ENCODE peak calls at places on chromosome 2, in four cellular contexts. M is IMR-90, O is neural crest cell, D is A549. Z is an unnamed sample.

GRCh38 chr2:152062130-152063091 is 36.4 kb downstream of the CACNB4 start:
- DNase-seq in M (peak; percentile 73), O (no peak), D (peak; percentile 28), Z (no peak)

GRCh38 chr2:112646102-112646719 is 472 bp downstream of the SLC20A1 start:
- DNase-seq in O (peak; percentile 48), M (no peak), D (no peak), Z (peak; percentile 49)

GRCh38 chr2:189580662-189581353 is at the start of gene SLC40A1:
- DNase-seq in O (peak; percentile 59), M (peak; percentile 36), D (peak; percentile 51), Z (peak; percentile 86)

GRCh38 chr2:190530211-190530639 is 4.3 kb downstream of the NEMP2 start:
- DNase-seq in O (no peak), D (no peak), M (peak; percentile 53), Z (no peak)

GRCh38 chr2:55839182-55839819 is 84.3 kb downstream of the EFEMP1 start:
- DNase-seq in O (no peak), M (peak; percentile 46), D (peak; percentile 61), Z (peak; percentile 67)

GRCh38 chr2:45237128-45237527 is 227.9 kb upstream of the SIX2 start:
- DNase-seq in D (no peak), O (no peak), M (peak; percentile 55), Z (no peak)

GRCh38 chr2:45963816-45964215 is 312.3 kb downstream of the PRKCE start:
- DNase-seq in O (no peak), M (no peak), D (no peak), Z (peak; percentile 51)

GRCh38 chr2:61510674-61511671 is 27.2 kb downstream of the XPO1 start:
- DNase-seq in M (no peak), D (no peak), O (no peak), Z (no peak)

GRCh38 chr2:144950874-144951560 is 431.1 kb upstream of the ZEB2 start:
- DNase-seq in D (peak; percentile 33), M (peak; percentile 88), O (no peak), Z (peak; percentile 39)

GRCh38 chr2:136207665-136208064 is 89.7 kb upstream of the CXCR4 start:
- DNase-seq in O (no peak), D (no peak), M (no peak), Z (no peak)

DNA sequence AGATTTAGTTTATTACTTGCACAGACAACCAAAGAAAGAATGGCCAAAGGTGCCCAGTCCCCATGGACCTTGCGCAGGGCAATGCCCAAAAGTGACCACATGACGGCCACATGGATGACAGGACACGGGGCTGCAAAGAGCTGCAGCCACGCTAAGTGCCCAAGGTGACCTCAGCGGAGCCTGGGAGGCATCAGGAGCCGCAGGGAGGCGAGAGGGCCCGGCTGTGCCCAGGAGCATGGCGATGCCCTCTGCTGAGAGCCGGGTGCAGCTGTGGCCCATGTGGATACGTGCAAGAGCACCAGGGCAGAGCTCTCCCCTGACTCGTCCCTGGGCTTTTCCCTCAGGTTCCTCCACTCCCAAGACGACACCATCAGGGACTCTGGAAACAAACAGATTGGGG is 14.7 kb downstream of the HES6 start:
- DNase-seq in O (no peak), M (no peak), D (no peak), Z (no peak)
- TF ChIP-seq CTCF in O (no peak), M (no peak), D (no peak), Z (no peak)

DNA sequence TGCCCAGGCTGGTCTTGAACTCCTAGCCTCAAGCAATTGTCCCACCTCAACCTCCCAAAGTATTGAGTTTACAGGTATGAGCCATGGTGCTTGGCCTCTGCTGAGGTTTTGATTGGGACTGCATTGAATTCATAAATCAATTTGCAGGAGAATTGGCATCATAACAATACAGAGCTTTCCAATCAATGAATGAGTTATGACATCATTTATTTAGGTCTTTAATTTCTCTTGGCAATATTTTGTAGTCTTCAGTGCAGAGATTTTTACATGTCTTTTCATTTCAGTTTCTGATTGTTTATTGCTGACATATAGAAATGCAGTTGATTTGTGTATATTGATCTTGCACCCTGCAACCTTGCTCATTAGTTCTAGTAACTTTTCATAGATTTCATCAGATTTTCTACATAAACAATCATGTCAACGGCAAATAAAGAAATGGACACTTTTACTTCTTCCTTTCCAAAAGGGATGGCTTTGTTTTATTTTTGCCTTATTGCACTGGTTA is 119.9 kb downstream of the TFCP2L1 start:
- DNase-seq in M (no peak), D (no peak), O (no peak), Z (no peak)
- TF ChIP-seq CTCF in M (no peak), D (no peak), O (no peak), Z (no peak)

DNA sequence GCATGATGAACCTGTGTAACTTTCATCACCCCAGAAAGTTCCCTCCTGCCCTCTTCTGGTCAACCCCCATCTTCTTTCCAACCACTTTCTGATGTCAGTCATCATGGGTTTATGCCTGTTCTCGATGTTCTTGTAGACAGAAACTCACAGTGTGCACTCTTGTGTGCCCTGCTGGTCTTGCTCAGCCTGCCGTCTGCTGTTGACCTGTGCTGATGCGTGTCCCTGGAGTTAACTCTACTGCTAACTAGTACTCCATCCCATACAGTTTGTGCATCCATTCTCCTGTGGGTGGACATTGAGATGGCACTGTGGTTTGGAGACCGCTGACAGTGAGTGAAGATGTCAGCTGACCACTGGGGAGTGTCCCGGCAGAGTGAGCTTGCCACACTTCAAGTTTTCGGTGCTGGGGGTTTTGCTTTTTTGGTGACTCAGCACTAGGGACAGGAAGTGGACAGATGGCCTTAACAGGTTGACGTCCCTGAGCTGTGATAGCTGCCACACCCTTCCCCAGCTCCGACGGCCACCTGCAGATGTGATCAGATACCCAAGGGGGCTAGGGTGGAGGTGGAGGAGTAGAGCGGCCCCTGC is 14.8 kb downstream of the KLHL29 start:
- DNase-seq in M (no peak), D (no peak), O (no peak), Z (no peak)
- TF ChIP-seq CTCF in M (no peak), D (no peak), O (no peak), Z (no peak)

GRCh38 chr2:64865831-64866146 is 123.4 kb upstream of the SLC1A4 start:
- DNase-seq in D (no peak), M (no peak), O (no peak), Z (no peak)
- TF ChIP-seq CTCF in D (peak; percentile 23), M (no peak), O (no peak), Z (no peak)

GRCh38 chr2:143577489-143577888 is 448.3 kb downstream of the ARHGAP15 start:
- DNase-seq in M (no peak), D (no peak), O (no peak), Z (no peak)

GRCh38 chr2:143579456-143579855 is 450.2 kb downstream of the ARHGAP15 start:
- DNase-seq in O (no peak), M (no peak), D (no peak), Z (no peak)

GRCh38 chr2:143586119-143586518 is 456.9 kb downstream of the ARHGAP15 start:
- DNase-seq in M (no peak), D (no peak), O (no peak), Z (no peak)

GRCh38 chr2:143581134-143581533 is 451.9 kb downstream of the ARHGAP15 start:
- DNase-seq in M (no peak), O (no peak), D (no peak), Z (no peak)

DNA sequence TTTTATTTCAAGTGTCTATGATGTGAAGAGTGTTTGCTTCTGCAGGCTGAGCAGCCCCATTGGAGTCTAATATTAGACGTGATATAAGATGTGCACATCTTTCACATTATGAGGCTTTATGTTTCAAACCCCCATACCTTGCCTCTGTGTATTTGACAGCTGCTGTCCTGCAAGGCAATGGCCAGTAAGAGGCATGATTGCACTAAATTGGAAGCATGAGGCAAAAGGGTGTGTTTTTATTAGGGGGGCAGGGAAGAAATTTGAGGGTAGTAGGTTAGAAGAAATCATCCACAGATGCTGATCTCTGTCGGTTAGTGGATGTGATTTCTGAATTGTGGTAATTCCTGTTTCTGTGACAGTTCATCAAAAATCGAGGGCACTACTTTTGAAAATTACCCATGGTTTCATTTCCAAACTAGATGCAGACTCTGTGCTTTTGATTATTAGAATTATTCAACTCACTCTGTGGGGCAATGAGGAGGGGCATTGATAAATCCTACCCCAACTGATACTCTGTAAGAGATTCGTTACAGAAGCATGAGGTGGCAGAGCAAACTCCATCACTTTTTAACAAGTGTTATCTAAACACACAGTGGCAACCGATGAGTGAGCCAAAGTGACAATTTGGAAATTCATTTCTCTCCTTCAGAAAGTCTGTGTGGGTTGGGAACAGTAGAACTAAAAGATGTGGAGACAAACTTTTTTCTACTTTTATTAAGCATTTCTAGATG is 452.9 kb downstream of the ARHGAP15 start:
- DNase-seq in D (no peak), M (peak; percentile 52), O (no peak), Z (no peak)
- TF ChIP-seq CTCF in D (peak; percentile 16), M (peak; percentile 55), O (no peak), Z (no peak)

DNA sequence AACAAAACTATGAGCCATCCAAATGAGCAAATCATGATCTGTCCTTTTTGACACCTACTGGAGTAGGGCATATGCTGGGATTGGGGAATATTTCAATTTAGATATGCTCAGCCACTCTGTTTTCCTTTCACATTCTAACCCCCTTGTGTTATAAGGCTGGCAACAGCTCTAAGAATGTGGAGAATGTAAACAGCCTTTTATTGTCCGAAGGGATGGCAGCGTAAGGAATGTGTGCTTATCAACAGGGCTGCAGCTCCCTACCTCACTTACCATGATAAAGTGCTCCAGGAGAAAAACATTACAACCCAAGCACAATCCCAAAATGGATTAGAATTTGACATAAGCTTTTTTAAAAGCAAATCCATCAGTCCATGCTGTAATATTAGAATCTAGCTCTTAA is 2.2 kb downstream of the NXPH2 start:
- DNase-seq in M (peak; percentile 1), O (no peak), D (no peak), Z (no peak)
- TF ChIP-seq CTCF in M (no peak), O (no peak), D (no peak), Z (no peak)

DNA sequence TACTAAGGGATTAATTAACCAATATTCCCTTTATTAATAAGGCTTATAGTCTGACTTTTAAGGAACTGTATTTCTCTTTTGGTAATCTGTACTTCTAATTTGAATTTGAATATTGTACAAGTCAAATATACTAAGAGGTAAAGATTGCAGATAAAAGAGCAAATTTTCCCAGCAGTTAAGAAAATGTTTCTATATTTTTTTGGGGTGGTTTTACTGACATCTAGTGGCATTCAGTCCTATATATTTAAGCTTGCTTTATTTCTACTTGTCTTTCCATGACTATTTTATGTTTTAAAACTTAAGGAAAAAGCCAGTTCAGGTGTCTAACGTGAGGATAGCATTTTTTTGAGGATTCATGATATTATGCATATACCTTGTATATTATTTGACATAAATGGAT is 41.6 kb downstream of the TDRD15 start:
- DNase-seq in O (no peak), D (no peak), M (peak; percentile 1), Z (no peak)
- TF ChIP-seq CTCF in O (peak; percentile 52), D (peak; percentile 28), M (peak; percentile 22), Z (no peak)

GRCh38 chr2:182977463-182977862 is 60.8 kb downstream of the NCKAP1 start:
- DNase-seq in M (no peak), D (no peak), O (no peak), Z (no peak)

GRCh38 chr2:182982934-182983333 is 55.3 kb downstream of the NCKAP1 start:
- DNase-seq in M (no peak), O (no peak), D (no peak), Z (no peak)

GRCh38 chr2:182980652-182981051 is 57.6 kb downstream of the NCKAP1 start:
- DNase-seq in M (no peak), O (no peak), D (no peak), Z (no peak)

GRCh38 chr2:182980115-182980514 is 58.1 kb downstream of the NCKAP1 start:
- DNase-seq in D (peak; percentile 33), M (peak; percentile 62), O (no peak), Z (no peak)
- TF ChIP-seq CTCF in D (peak; percentile 55), M (peak; percentile 62), O (peak; percentile 80), Z (no peak)

GRCh38 chr2:180655842-180656454 is 324.5 kb upstream of the UBE2E3 start:
- DNase-seq in M (no peak), O (no peak), D (no peak), Z (no peak)
- TF ChIP-seq CTCF in M (peak; percentile 5), O (peak; percentile 53), D (no peak), Z (peak; percentile 29)

GRCh38 chr2:54755641-54756326 is 32.3 kb downstream of the EML6 start:
- DNase-seq in M (no peak), D (no peak), O (no peak), Z (no peak)
- TF ChIP-seq CTCF in M (no peak), D (no peak), O (no peak), Z (no peak)

Z was measured in Calu3.